ENCODE peak calls at places on chromosomes 3 and 15, in seven cellular contexts. A, K, M, W, B, Z and I are unnamed samples.
A peak's percentile ranks its signal among the peaks of the same experiment; 100 is the strongest.

GRCh38 chr15:60047701-60048100 is 43.6 kb downstream of the FOXB1 start:
- DNase-seq in B (no peak), A (no peak), W (no peak), M (no peak), K (no peak), Z (no peak), I (peak; percentile 22)

GRCh38 chr15:70799667-70800450 is 36.5 kb upstream of the UACA start:
- DNase-seq in K (no peak), W (no peak), A (no peak), Z (no peak), M (peak; percentile 34), B (peak; percentile 94), I (peak; percentile 98)

GRCh38 chr3:161356287-161356686 is 15.0 kb downstream of the SPTSSB start:
- DNase-seq in K (no peak), A (no peak), B (no peak), Z (no peak), W (no peak), M (no peak), I (no peak)

GRCh38 chr15:41603411-41603935 is 44.5 kb downstream of the TYRO3 start:
- DNase-seq in Z (no peak), A (no peak), W (no peak), B (no peak), K (no peak), M (no peak), I (no peak)

GRCh38 chr15:63501256-63502089 is 2.9 kb upstream of the USP3 start:
- DNase-seq in Z (peak; percentile 87), K (peak; percentile 43), W (peak; percentile 84), A (peak; percentile 80), B (peak; percentile 72), M (peak; percentile 80), I (peak; percentile 93)

GRCh38 chr15:85667491-85668424 is 127.0 kb downstream of the KLHL25 start:
- DNase-seq in Z (no peak), K (peak; percentile 71), W (no peak), B (peak; percentile 99), M (no peak), A (no peak), I (peak; percentile 99)

GRCh38 chr15:80343610-80344009 is 60.6 kb upstream of the ARNT2 start:
- DNase-seq in B (no peak), M (peak; percentile 29), A (no peak), K (no peak), Z (peak; percentile 55), W (no peak), I (no peak)

GRCh38 chr3:178352300-178353021 is 183.8 kb upstream of the KCNMB2 start:
- DNase-seq in W (no peak), B (peak; percentile 90), M (no peak), A (no peak), Z (no peak), K (no peak), I (peak; percentile 94)

GRCh38 chr3:114439279-114439678 is 145.5 kb downstream of the TIGIT start:
- DNase-seq in K (no peak), A (no peak), B (no peak), Z (no peak), W (no peak), M (no peak), I (no peak)

DNA sequence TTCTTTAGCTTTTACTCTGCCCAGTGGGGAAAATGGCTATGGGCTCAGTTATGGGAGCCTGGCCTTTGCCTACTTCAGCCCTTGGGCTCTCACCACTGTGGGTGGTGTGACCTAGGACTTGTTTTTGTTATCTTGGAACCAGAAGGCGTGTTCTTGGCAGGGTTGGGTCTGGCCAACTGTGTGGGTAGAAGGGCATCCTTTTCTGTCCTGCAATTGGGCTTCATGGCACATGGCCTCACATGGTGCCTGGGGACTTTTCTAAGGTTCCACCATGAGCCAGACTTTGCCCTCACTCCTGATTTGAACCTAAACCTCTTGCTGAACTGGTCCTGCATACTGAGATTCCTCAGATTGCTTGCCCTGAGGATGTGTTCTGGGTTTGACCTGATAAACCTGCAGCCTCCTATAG is 1.7 kb downstream of the GLYCTK start:
- DNase-seq in A (peak; percentile 40), K (no peak), W (no peak), Z (peak; percentile 66), M (peak; percentile 61), B (no peak), I (no peak)
- H3K4me3 ChIP-seq in A (no peak overlapping the region), K (no peak overlapping the region), W (no peak overlapping the region), Z (no peak overlapping the region), M (peak overlapping the region; percentile 3), B (no peak overlapping the region), I (no peak overlapping the region)

GRCh38 chr3:96754128-96754527 is 60.3 kb upstream of the EPHA6 start:
- DNase-seq in W (no peak), B (no peak), M (no peak), K (no peak), A (peak; percentile 25), Z (no peak), I (no peak)
- TF ChIP-seq CTCF in W (no peak), B (no peak), M (no peak), K (no peak), A (no peak), Z (no peak), I (no peak)

DNA sequence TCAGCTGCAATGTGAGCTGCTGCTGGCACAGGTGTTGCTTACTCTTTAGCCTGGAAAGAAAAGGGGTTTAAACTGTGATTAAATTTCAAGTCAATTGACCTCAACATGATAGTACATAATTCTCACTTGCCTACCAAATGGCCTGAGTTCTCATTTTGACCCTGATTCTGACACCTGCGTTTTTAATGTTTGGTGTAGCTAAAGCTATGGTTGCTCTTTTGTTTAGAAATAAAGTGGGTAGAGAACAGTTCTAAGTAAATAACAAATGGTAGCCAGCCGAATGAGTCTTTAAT is 100.8 kb upstream of the SOX2 start:
- DNase-seq in W (no peak), K (no peak), A (no peak), Z (no peak), M (no peak), B (peak; percentile 21), I (no peak)
- H3K4me3 ChIP-seq in W (no peak overlapping the region), K (no peak overlapping the region), A (no peak overlapping the region), Z (no peak overlapping the region), M (no peak overlapping the region), B (no peak overlapping the region), I (no peak overlapping the region)

DNA sequence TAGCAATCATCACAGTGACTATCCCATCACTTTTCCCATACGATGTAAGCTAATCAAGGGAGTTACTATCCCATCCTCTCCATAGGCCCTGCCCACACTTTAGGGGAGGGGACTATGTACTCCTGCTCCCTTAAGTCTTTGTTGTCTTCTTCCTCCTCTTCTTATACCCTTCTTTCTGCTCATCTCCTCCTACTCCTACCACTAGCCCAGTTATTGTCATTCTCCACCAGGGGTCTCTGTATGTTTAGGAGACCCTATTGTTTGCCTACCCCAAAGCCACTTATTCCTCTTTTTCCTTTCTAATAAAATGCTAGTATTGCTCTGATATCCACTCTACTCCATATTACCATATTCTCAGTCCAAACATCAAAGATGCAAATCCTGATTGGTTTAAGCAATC is 27.8 kb downstream of the STAC start:
- DNase-seq in A (no peak), K (no peak), W (no peak), M (no peak), Z (no peak), B (no peak), I (no peak)
- TF ChIP-seq CTCF in A (no peak), K (no peak), W (peak; percentile 13), M (no peak), Z (no peak), B (no peak), I (peak; percentile 22)

DNA sequence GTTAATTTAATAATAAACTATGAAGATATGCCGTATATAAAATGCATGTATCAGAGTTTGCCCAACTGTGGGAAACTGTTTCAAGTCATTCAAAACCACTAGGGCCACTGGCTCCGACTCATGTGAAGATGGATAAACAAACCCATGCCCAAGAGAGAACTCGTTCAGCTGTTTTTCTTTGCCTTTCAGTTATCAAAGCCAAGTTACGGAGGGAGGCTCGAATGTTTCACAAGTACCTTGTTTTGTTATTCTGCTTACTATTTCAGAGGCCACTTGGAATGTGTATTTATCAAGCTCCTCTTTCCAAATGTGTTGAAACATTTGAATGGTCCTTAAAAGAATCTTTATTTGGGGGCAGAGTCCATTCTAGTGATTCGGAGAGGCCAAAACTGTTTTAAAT is 82.1 kb downstream of the DUT start:
- DNase-seq in M (no peak), A (no peak), Z (no peak), K (no peak), B (no peak), W (no peak), I (peak; percentile 96)
- H3K4me3 ChIP-seq in M (no peak overlapping the region), A (no peak overlapping the region), Z (no peak overlapping the region), K (no peak overlapping the region), B (no peak overlapping the region), W (no peak overlapping the region), I (no peak overlapping the region)